ENCODE peak calls at places on chromosome 4, in six cellular contexts. One of them, this sample, is unnamed.

GRCh38 chr4:140186651-140187315 is 32.8 kb upstream of the MAML3 start:
- DNase-seq in NCI-H1417: peak
- DNase-seq in HS-27A: peak
- DNase-seq in stimulated activated CD4-positive, alpha-beta T cell treated with anti-CD3 and anti-CD28 coated beads, Interleukin-1b, Interleukin-23, amount 100 ng/mL, for 24 hours: no peak
- DNase-seq in cardiac muscle cell: no peak
- DNase-seq in GM04504: peak
- DNase-seq in this sample: no peak

GRCh38 chr4:156608651-156609050 is 362.9 kb downstream of the PDGFC start:
- DNase-seq in stimulated activated CD4-positive, alpha-beta T cell treated with anti-CD3 and anti-CD28 coated beads, Interleukin-1b, Interleukin-23, amount 100 ng/mL, for 24 hours: no peak
- DNase-seq in NCI-H1417: no peak
- DNase-seq in GM04504: no peak
- DNase-seq in cardiac muscle cell: no peak
- DNase-seq in HS-27A: no peak
- DNase-seq in this sample: no peak

GRCh38 chr4:55668449-55668848 is 32.4 kb upstream of the NMU start:
- DNase-seq in stimulated activated CD4-positive, alpha-beta T cell treated with anti-CD3 and anti-CD28 coated beads, Interleukin-1b, Interleukin-23, amount 100 ng/mL, for 24 hours: no peak
- DNase-seq in NCI-H1417: no peak
- DNase-seq in cardiac muscle cell: no peak
- DNase-seq in GM04504: no peak
- DNase-seq in HS-27A: no peak
- DNase-seq in this sample: no peak

GRCh38 chr4:151575646-151576045 is 166.7 kb downstream of the FHIP1A start:
- DNase-seq in GM04504: no peak
- DNase-seq in NCI-H1417: no peak
- DNase-seq in cardiac muscle cell: no peak
- DNase-seq in stimulated activated CD4-positive, alpha-beta T cell treated with anti-CD3 and anti-CD28 coated beads, Interleukin-1b, Interleukin-23, amount 100 ng/mL, for 24 hours: no peak
- DNase-seq in HS-27A: no peak
- DNase-seq in this sample: no peak

GRCh38 chr4:151541438-151542071 is 132.6 kb downstream of the FHIP1A start:
- DNase-seq in NCI-H1417: no peak
- DNase-seq in cardiac muscle cell: no peak
- DNase-seq in HS-27A: peak
- DNase-seq in GM04504: peak
- DNase-seq in stimulated activated CD4-positive, alpha-beta T cell treated with anti-CD3 and anti-CD28 coated beads, Interleukin-1b, Interleukin-23, amount 100 ng/mL, for 24 hours: no peak
- DNase-seq in this sample: no peak

GRCh38 chr4:108531461-108531860 is 88.9 kb upstream of the RPL34 start:
- DNase-seq in HS-27A: no peak
- DNase-seq in GM04504: no peak
- DNase-seq in stimulated activated CD4-positive, alpha-beta T cell treated with anti-CD3 and anti-CD28 coated beads, Interleukin-1b, Interleukin-23, amount 100 ng/mL, for 24 hours: no peak
- DNase-seq in NCI-H1417: no peak
- DNase-seq in cardiac muscle cell: no peak
- DNase-seq in this sample: no peak

GRCh38 chr4:73593631-73594241 is 26.5 kb downstream of the RASSF6 start:
- DNase-seq in GM04504: no peak
- DNase-seq in NCI-H1417: no peak
- DNase-seq in stimulated activated CD4-positive, alpha-beta T cell treated with anti-CD3 and anti-CD28 coated beads, Interleukin-1b, Interleukin-23, amount 100 ng/mL, for 24 hours: no peak
- DNase-seq in HS-27A: no peak
- DNase-seq in cardiac muscle cell: peak
- DNase-seq in this sample: no peak

GRCh38 chr4:47842985-47843384 is 5.1 kb upstream of the CORIN start:
- DNase-seq in HS-27A: no peak
- DNase-seq in cardiac muscle cell: no peak
- DNase-seq in stimulated activated CD4-positive, alpha-beta T cell treated with anti-CD3 and anti-CD28 coated beads, Interleukin-1b, Interleukin-23, amount 100 ng/mL, for 24 hours: no peak
- DNase-seq in GM04504: no peak
- DNase-seq in NCI-H1417: no peak
- DNase-seq in this sample: no peak

GRCh38 chr4:16626945-16627344 is 271.5 kb downstream of the LDB2 start:
- DNase-seq in HS-27A: peak
- DNase-seq in GM04504: peak
- DNase-seq in stimulated activated CD4-positive, alpha-beta T cell treated with anti-CD3 and anti-CD28 coated beads, Interleukin-1b, Interleukin-23, amount 100 ng/mL, for 24 hours: no peak
- DNase-seq in cardiac muscle cell: no peak
- DNase-seq in NCI-H1417: no peak
- DNase-seq in this sample: no peak

GRCh38 chr4:44679060-44679459 is 840 bp downstream of the GUF1 start:
- DNase-seq in NCI-H1417: no peak
- DNase-seq in cardiac muscle cell: no peak
- DNase-seq in stimulated activated CD4-positive, alpha-beta T cell treated with anti-CD3 and anti-CD28 coated beads, Interleukin-1b, Interleukin-23, amount 100 ng/mL, for 24 hours: no peak
- DNase-seq in GM04504: no peak
- DNase-seq in HS-27A: no peak
- DNase-seq in this sample: no peak

GRCh38 chr4:40843696-40844095 is 93.9 kb downstream of the NSUN7 start:
- DNase-seq in NCI-H1417: no peak
- DNase-seq in GM04504: no peak
- DNase-seq in stimulated activated CD4-positive, alpha-beta T cell treated with anti-CD3 and anti-CD28 coated beads, Interleukin-1b, Interleukin-23, amount 100 ng/mL, for 24 hours: no peak
- DNase-seq in cardiac muscle cell: no peak
- DNase-seq in HS-27A: no peak
- DNase-seq in this sample: peak

GRCh38 chr4:56641494-56642051 is 39.5 kb downstream of the HOPX start:
- DNase-seq in stimulated activated CD4-positive, alpha-beta T cell treated with anti-CD3 and anti-CD28 coated beads, Interleukin-1b, Interleukin-23, amount 100 ng/mL, for 24 hours: no peak
- DNase-seq in HS-27A: peak
- DNase-seq in GM04504: peak
- DNase-seq in cardiac muscle cell: no peak
- DNase-seq in NCI-H1417: no peak
- DNase-seq in this sample: no peak

GRCh38 chr4:178414042-178414441 is 971.8 kb upstream of the AGA start:
- DNase-seq in GM04504: no peak
- DNase-seq in cardiac muscle cell: no peak
- DNase-seq in stimulated activated CD4-positive, alpha-beta T cell treated with anti-CD3 and anti-CD28 coated beads, Interleukin-1b, Interleukin-23, amount 100 ng/mL, for 24 hours: no peak
- DNase-seq in NCI-H1417: no peak
- DNase-seq in HS-27A: no peak
- DNase-seq in this sample: no peak

GRCh38 chr4:121096629-121097028 is 24.3 kb upstream of the NDNF start:
- DNase-seq in HS-27A: no peak
- DNase-seq in stimulated activated CD4-positive, alpha-beta T cell treated with anti-CD3 and anti-CD28 coated beads, Interleukin-1b, Interleukin-23, amount 100 ng/mL, for 24 hours: no peak
- DNase-seq in NCI-H1417: no peak
- DNase-seq in cardiac muscle cell: peak
- DNase-seq in GM04504: peak
- DNase-seq in this sample: no peak

GRCh38 chr4:113117346-113117677 is 67.9 kb downstream of the ANK2 start:
- DNase-seq in HS-27A: no peak
- DNase-seq in cardiac muscle cell: no peak
- DNase-seq in GM04504: no peak
- DNase-seq in stimulated activated CD4-positive, alpha-beta T cell treated with anti-CD3 and anti-CD28 coated beads, Interleukin-1b, Interleukin-23, amount 100 ng/mL, for 24 hours: no peak
- DNase-seq in NCI-H1417: no peak
- DNase-seq in this sample: no peak

GRCh38 chr4:25913056-25913850 is 767 bp upstream of the SMIM20 start:
- DNase-seq in stimulated activated CD4-positive, alpha-beta T cell treated with anti-CD3 and anti-CD28 coated beads, Interleukin-1b, Interleukin-23, amount 100 ng/mL, for 24 hours: peak
- DNase-seq in GM04504: no peak
- DNase-seq in cardiac muscle cell: no peak
- DNase-seq in HS-27A: no peak
- DNase-seq in NCI-H1417: peak
- DNase-seq in this sample: peak

GRCh38 chr4:173013232-173013932 is 155.2 kb upstream of the GALNT7 start:
- DNase-seq in stimulated activated CD4-positive, alpha-beta T cell treated with anti-CD3 and anti-CD28 coated beads, Interleukin-1b, Interleukin-23, amount 100 ng/mL, for 24 hours: peak
- DNase-seq in GM04504: no peak
- DNase-seq in NCI-H1417: peak
- DNase-seq in cardiac muscle cell: peak
- DNase-seq in HS-27A: no peak
- DNase-seq in this sample: peak

GRCh38 chr4:41437264-41437566 is 100.7 kb upstream of the LIMCH1 start:
- DNase-seq in HS-27A: no peak
- DNase-seq in cardiac muscle cell: no peak
- DNase-seq in NCI-H1417: peak
- DNase-seq in GM04504: no peak
- DNase-seq in stimulated activated CD4-positive, alpha-beta T cell treated with anti-CD3 and anti-CD28 coated beads, Interleukin-1b, Interleukin-23, amount 100 ng/mL, for 24 hours: no peak
- DNase-seq in this sample: no peak

GRCh38 chr4:9968472-9968871 is 52.8 kb downstream of the SLC2A9 start:
- DNase-seq in cardiac muscle cell: no peak
- DNase-seq in HS-27A: no peak
- DNase-seq in GM04504: no peak
- DNase-seq in NCI-H1417: no peak
- DNase-seq in stimulated activated CD4-positive, alpha-beta T cell treated with anti-CD3 and anti-CD28 coated beads, Interleukin-1b, Interleukin-23, amount 100 ng/mL, for 24 hours: no peak
- DNase-seq in this sample: no peak

GRCh38 chr4:152458801-152459302 is 77.0 kb downstream of the FBXW7 start:
- DNase-seq in NCI-H1417: no peak
- DNase-seq in HS-27A: no peak
- DNase-seq in stimulated activated CD4-positive, alpha-beta T cell treated with anti-CD3 and anti-CD28 coated beads, Interleukin-1b, Interleukin-23, amount 100 ng/mL, for 24 hours: no peak
- DNase-seq in GM04504: no peak
- DNase-seq in cardiac muscle cell: no peak
- DNase-seq in this sample: no peak

GRCh38 chr4:88729146-88729755 is 31.6 kb upstream of the NAP1L5 start:
- DNase-seq in GM04504: no peak
- DNase-seq in stimulated activated CD4-positive, alpha-beta T cell treated with anti-CD3 and anti-CD28 coated beads, Interleukin-1b, Interleukin-23, amount 100 ng/mL, for 24 hours: no peak
- DNase-seq in cardiac muscle cell: no peak
- DNase-seq in NCI-H1417: no peak
- DNase-seq in HS-27A: no peak
- DNase-seq in this sample: no peak

GRCh38 chr4:108360857-108361820 is 192.4 kb upstream of the LEF1 start:
- DNase-seq in cardiac muscle cell: peak
- DNase-seq in HS-27A: no peak
- DNase-seq in stimulated activated CD4-positive, alpha-beta T cell treated with anti-CD3 and anti-CD28 coated beads, Interleukin-1b, Interleukin-23, amount 100 ng/mL, for 24 hours: no peak
- DNase-seq in GM04504: peak
- DNase-seq in NCI-H1417: no peak
- DNase-seq in this sample: no peak

GRCh38 chr4:42425146-42426065 is 28.1 kb downstream of the SHISA3 start:
- DNase-seq in GM04504: no peak
- DNase-seq in HS-27A: no peak
- DNase-seq in stimulated activated CD4-positive, alpha-beta T cell treated with anti-CD3 and anti-CD28 coated beads, Interleukin-1b, Interleukin-23, amount 100 ng/mL, for 24 hours: no peak
- DNase-seq in cardiac muscle cell: no peak
- DNase-seq in NCI-H1417: no peak
- DNase-seq in this sample: no peak

GRCh38 chr4:52995341-52996030 is 133.4 kb downstream of the RASL11B start:
- DNase-seq in GM04504: no peak
- DNase-seq in cardiac muscle cell: no peak
- DNase-seq in NCI-H1417: no peak
- DNase-seq in HS-27A: no peak
- DNase-seq in stimulated activated CD4-positive, alpha-beta T cell treated with anti-CD3 and anti-CD28 coated beads, Interleukin-1b, Interleukin-23, amount 100 ng/mL, for 24 hours: no peak
- DNase-seq in this sample: no peak

GRCh38 chr4:89243741-89244252 is 63.8 kb downstream of the GPRIN3 start:
- DNase-seq in NCI-H1417: no peak
- DNase-seq in GM04504: no peak
- DNase-seq in stimulated activated CD4-positive, alpha-beta T cell treated with anti-CD3 and anti-CD28 coated beads, Interleukin-1b, Interleukin-23, amount 100 ng/mL, for 24 hours: no peak
- DNase-seq in HS-27A: no peak
- DNase-seq in cardiac muscle cell: no peak
- DNase-seq in this sample: peak

GRCh38 chr4:149031399-149031798 is 589.2 kb upstream of the NR3C2 start:
- DNase-seq in HS-27A: no peak
- DNase-seq in NCI-H1417: no peak
- DNase-seq in cardiac muscle cell: peak
- DNase-seq in stimulated activated CD4-positive, alpha-beta T cell treated with anti-CD3 and anti-CD28 coated beads, Interleukin-1b, Interleukin-23, amount 100 ng/mL, for 24 hours: no peak
- DNase-seq in GM04504: peak
- DNase-seq in this sample: no peak

GRCh38 chr4:10164877-10165283 is 48.3 kb upstream of the WDR1 start:
- DNase-seq in NCI-H1417: peak
- DNase-seq in stimulated activated CD4-positive, alpha-beta T cell treated with anti-CD3 and anti-CD28 coated beads, Interleukin-1b, Interleukin-23, amount 100 ng/mL, for 24 hours: no peak
- DNase-seq in cardiac muscle cell: peak
- DNase-seq in HS-27A: no peak
- DNase-seq in GM04504: no peak
- DNase-seq in this sample: no peak

GRCh38 chr4:1802151-1802715 is 9.1 kb downstream of the FGFR3 start:
- DNase-seq in NCI-H1417: no peak
- DNase-seq in stimulated activated CD4-positive, alpha-beta T cell treated with anti-CD3 and anti-CD28 coated beads, Interleukin-1b, Interleukin-23, amount 100 ng/mL, for 24 hours: no peak
- DNase-seq in cardiac muscle cell: no peak
- DNase-seq in HS-27A: no peak
- DNase-seq in GM04504: peak
- DNase-seq in this sample: no peak

GRCh38 chr4:103915224-103915869 is 195.6 kb upstream of the TACR3 start:
- DNase-seq in stimulated activated CD4-positive, alpha-beta T cell treated with anti-CD3 and anti-CD28 coated beads, Interleukin-1b, Interleukin-23, amount 100 ng/mL, for 24 hours: no peak
- DNase-seq in cardiac muscle cell: peak
- DNase-seq in HS-27A: no peak
- DNase-seq in NCI-H1417: no peak
- DNase-seq in GM04504: no peak
- DNase-seq in this sample: no peak

GRCh38 chr4:73869130-73870055 is at the start of gene CXCL1:
- DNase-seq in GM04504: no peak
- DNase-seq in NCI-H1417: peak
- DNase-seq in stimulated activated CD4-positive, alpha-beta T cell treated with anti-CD3 and anti-CD28 coated beads, Interleukin-1b, Interleukin-23, amount 100 ng/mL, for 24 hours: no peak
- DNase-seq in cardiac muscle cell: peak
- DNase-seq in HS-27A: no peak
- DNase-seq in this sample: no peak